ENCODE peak calls at places on chromosomes 12 and 14, in six cellular contexts. P is esophagus squamous epithelium, G is BJ, K is colonic mucosa, H is SK-N-SH, W is foreskin fibroblast. N is an unnamed sample.

GRCh38 chr12:69024907-69025306 is 91.9 kb upstream of the CPM start:
- DNase-seq in P (no peak), G (no peak), K (no peak), H (no peak), W (no peak), N (no peak)

GRCh38 chr14:70000601-70001000 is 121.4 kb downstream of the SMOC1 start:
- DNase-seq in P (no peak), G (no peak), K (no peak), H (no peak), W (no peak), N (no peak)

GRCh38 chr12:128784030-128784770 is 39.6 kb downstream of the SLC15A4 start:
- DNase-seq in P (no peak), G (no peak), K (no peak), H (no peak), W (peak), N (no peak)

GRCh38 chr14:101480747-101481530 is 80.4 kb upstream of the DIO3 start:
- DNase-seq in P (no peak), G (no peak), K (peak), H (no peak), W (no peak), N (no peak)

GRCh38 chr14:70057519-70058136 is 131.1 kb downstream of the SLC8A3 start:
- DNase-seq in P (no peak), G (no peak), K (no peak), H (no peak), W (no peak), N (no peak)

GRCh38 chr12:8697120-8697475 is 693 bp upstream of the RIMKLB start:
- DNase-seq in P (no peak), G (no peak), K (no peak), H (no peak), W (peak), N (no peak)

GRCh38 chr12:6866163-6866919 is 990 bp upstream of the TPI1 start:
- DNase-seq in P (no peak), G (no peak), K (no peak), H (no peak), W (no peak), N (no peak)

GRCh38 chr14:96634896-96635295 is 132.7 kb downstream of the PAPOLA start:
- DNase-seq in P (no peak), G (no peak), K (no peak), H (peak), W (no peak), N (no peak)

GRCh38 chr12:47085815-47086252 is 6.1 kb upstream of the AMIGO2 start:
- DNase-seq in P (no peak), G (no peak), K (no peak), H (no peak), W (no peak), N (no peak)

GRCh38 chr12:131473261-131473660 is 237.6 kb upstream of the SFSWAP start:
- DNase-seq in P (no peak), G (no peak), K (no peak), H (no peak), W (no peak), N (no peak)

GRCh38 chr12:17975763-17976162 is 114.2 kb downstream of the RERGL start:
- DNase-seq in P (no peak), G (no peak), K (no peak), H (no peak), W (no peak), N (no peak)

GRCh38 chr12:107610030-107610859 is 75.4 kb upstream of the PWP1 start:
- DNase-seq in P (no peak), G (no peak), K (no peak), H (peak), W (peak), N (peak)

GRCh38 chr12:27309995-27310315 is 22.7 kb upstream of the BMAL2 start:
- DNase-seq in P (no peak), G (no peak), K (no peak), H (no peak), W (no peak), N (no peak)

GRCh38 chr14:94682736-94683135 is 70.5 kb downstream of the SERPINA3 start:
- DNase-seq in P (no peak), G (no peak), K (no peak), H (no peak), W (no peak), N (no peak)

GRCh38 chr12:15116073-15116472 is 105.1 kb downstream of the RERG start:
- DNase-seq in P (no peak), G (no peak), K (no peak), H (no peak), W (no peak), N (no peak)

GRCh38 chr14:24243336-24243836 is 963 bp upstream of the TINF2 start:
- DNase-seq in P (no peak), G (no peak), K (no peak), H (no peak), W (no peak), N (no peak)

GRCh38 chr14:97851438-97851995 is 1054.3 kb downstream of the VRK1 start:
- DNase-seq in P (no peak), G (no peak), K (no peak), H (no peak), W (no peak), N (no peak)

GRCh38 chr12:132344601-132345000 is 15.2 kb upstream of the GALNT9 start:
- DNase-seq in P (no peak), G (no peak), K (no peak), H (no peak), W (no peak), N (no peak)

GRCh38 chr12:107404981-107405380 is 280.6 kb upstream of the PWP1 start:
- DNase-seq in P (no peak), G (no peak), K (peak), H (peak), W (no peak), N (no peak)

GRCh38 chr12:75747572-75747995 is 236.2 kb upstream of the KRR1 start:
- DNase-seq in P (no peak), G (no peak), K (no peak), H (no peak), W (peak), N (no peak)

GRCh38 chr12:101634724-101635123 is 40.0 kb downstream of the MYBPC1 start:
- DNase-seq in P (no peak), G (no peak), K (no peak), H (no peak), W (no peak), N (no peak)

GRCh38 chr14:22646570-22647254 is 2.6 kb upstream of the OR6J1 start:
- DNase-seq in P (no peak), G (peak), K (no peak), H (no peak), W (peak), N (no peak)

GRCh38 chr14:35285168-35285990 is 6.8 kb upstream of the PSMA6 start:
- DNase-seq in P (no peak), G (no peak), K (no peak), H (no peak), W (peak), N (no peak)

GRCh38 chr12:8156845-8157244 is at the start of gene ZNF705A:
- DNase-seq in P (no peak), G (peak), K (no peak), H (no peak), W (peak), N (peak)

GRCh38 chr12:6146951-6147350 is 22.5 kb upstream of the VWF start:
- DNase-seq in P (no peak), G (no peak), K (no peak), H (no peak), W (no peak), N (no peak)

GRCh38 chr12:3010214-3010930 is 51.2 kb downstream of the TEAD4 start:
- DNase-seq in P (no peak), G (no peak), K (no peak), H (no peak), W (no peak), N (no peak)

GRCh38 chr12:50402270-50403000 is 1.8 kb downstream of the LARP4 start:
- DNase-seq in P (no peak), G (no peak), K (no peak), H (no peak), W (no peak), N (no peak)

GRCh38 chr12:114817491-114818440 is 133.8 kb upstream of the TBX3 start:
- DNase-seq in P (no peak), G (no peak), K (no peak), H (no peak), W (no peak), N (peak)

GRCh38 chr12:75087656-75088055 is 122.0 kb downstream of the KCNC2 start:
- DNase-seq in P (no peak), G (no peak), K (no peak), H (no peak), W (no peak), N (no peak)

GRCh38 chr12:26845984-26846383 is 13.0 kb upstream of the ITPR2 start:
- DNase-seq in P (no peak), G (no peak), K (no peak), H (peak), W (no peak), N (no peak)

GRCh38 chr14:67919259-67919658 is 99.7 kb downstream of the RAD51B start:
- DNase-seq in P (no peak), G (no peak), K (no peak), H (no peak), W (no peak), N (no peak)

GRCh38 chr12:78636253-78636855 is 228.2 kb upstream of the SYT1 start:
- DNase-seq in P (no peak), G (no peak), K (no peak), H (no peak), W (peak), N (no peak)

DNA sequence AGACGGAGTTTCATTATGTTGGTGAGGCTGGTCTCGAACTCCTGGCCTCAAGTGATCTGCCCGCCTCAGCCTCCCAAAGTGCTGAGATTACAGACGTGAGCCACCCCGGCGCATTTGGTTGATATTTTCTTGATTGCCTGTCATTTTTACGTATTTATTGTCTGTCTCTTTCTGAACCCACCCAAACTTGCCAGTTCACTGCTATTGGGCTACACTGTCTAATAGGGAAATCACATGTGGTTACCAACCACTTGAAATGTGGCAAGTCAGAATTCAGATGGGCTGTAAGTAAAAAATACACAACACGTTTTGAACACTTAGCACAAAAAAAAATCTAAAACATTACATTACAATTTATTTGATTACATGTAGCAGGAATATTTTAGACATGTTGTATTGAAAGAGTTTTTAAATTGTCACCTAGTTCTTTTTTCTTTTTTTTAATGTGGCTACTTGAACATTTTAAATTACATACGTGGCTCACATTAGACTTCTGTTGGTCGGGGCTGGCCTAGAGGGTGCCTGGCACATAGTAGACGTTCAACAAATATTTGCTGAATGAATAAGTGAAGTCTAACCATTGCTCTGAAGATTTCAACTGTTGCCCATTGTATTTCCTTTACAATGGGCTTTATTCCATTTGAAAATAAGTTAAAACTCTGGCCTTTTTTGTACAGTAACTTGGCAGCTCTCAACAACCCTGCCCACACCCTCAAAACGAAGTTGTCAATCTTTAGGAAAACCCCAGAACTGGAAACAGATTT is 1.9 kb downstream of the WSB2 start:
- DNase-seq in P (no peak), G (no peak), K (no peak), H (no peak), W (no peak), N (no peak)
- H3K4me3 ChIP-seq in P (peak), G (no peak), K (no peak), H (peak), W (peak), N (peak)

DNA sequence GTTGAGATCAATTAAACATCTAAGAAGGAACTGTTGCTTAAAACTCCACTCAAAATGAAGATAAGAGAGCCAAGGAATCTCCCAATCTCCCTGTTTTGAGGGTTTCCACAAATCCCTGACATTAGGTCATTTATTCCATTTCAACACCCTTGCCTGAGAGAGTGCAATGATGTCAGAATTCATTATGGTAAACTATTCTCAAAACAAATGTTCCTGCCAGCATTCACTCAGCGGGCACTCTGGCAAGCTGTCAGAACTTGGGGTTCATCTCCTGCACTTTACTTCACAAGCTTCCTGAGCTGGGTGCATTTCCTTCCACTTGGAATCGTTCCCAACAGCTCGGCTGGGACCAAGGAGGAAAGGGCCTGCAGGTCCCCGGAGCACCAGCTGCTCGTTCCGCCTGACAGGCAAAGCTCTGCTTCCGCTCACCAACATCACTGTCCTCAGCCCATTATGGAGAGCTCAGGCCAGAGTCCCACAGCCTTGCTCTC is 117.8 kb downstream of the TTC7B start:
- DNase-seq in P (no peak), G (no peak), K (no peak), H (peak), W (peak), N (no peak)
- H3K4me3 ChIP-seq in P (no peak), G (no peak), K (no peak), H (no peak), W (no peak), N (no peak)

GRCh38 chr12:123478762-123479161 is 20.8 kb downstream of the SNRNP35 start:
- DNase-seq in P (no peak), G (no peak), K (no peak), H (no peak), W (peak), N (no peak)

GRCh38 chr12:123478069-123478468 is 20.1 kb downstream of the SNRNP35 start:
- DNase-seq in P (no peak), G (no peak), K (no peak), H (no peak), W (no peak), N (no peak)

GRCh38 chr12:123483602-123484273 is 25.8 kb downstream of the SNRNP35 start:
- DNase-seq in P (no peak), G (no peak), K (no peak), H (no peak), W (no peak), N (no peak)

GRCh38 chr12:123475256-123475703 is 17.3 kb downstream of the SNRNP35 start:
- DNase-seq in P (no peak), G (no peak), K (no peak), H (no peak), W (no peak), N (no peak)

DNA sequence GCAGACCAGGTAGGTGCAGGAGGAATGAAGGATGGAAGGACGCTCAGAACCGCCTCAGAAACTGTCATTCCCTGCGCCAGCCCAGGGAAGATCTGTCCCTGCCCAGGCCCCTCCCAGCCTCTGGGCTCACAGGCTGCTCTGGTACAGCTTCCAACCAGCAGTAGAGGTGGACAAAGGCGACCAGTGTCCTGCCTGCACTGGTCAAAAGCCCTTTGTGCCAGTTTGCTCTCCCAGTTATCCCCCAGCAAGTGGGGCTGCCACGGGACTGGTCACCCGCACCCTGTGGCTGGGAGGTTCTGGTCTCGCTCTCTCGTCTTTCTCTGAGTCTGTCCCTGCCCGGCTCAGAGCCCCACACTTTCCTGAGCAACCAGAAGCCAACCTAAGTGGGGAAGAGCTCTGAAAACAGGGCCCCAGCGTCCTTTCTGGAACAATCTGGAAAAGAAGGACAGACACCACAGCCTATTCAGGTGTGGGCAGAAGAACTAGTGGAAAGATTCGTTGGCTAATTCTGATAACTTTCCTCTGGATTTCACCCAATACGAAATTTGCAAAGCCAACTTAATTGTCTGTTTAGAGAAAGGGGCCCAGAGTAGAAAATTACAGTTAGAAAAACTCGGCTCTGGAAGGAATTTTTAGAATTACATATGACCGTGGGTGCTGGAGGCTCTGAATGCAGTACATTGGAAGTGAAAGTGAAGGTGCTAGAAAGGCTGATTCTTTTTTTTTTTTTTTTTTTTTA is 21.7 kb downstream of the SNRNP35 start:
- DNase-seq in P (no peak), G (no peak), K (no peak), H (no peak), W (no peak), N (no peak)
- H3K4me3 ChIP-seq in P (no peak), G (no peak), K (no peak), H (no peak), W (no peak), N (no peak)

GRCh38 chr14:73739174-73739898 is 25.2 kb upstream of the PNMA1 start:
- DNase-seq in P (no peak), G (no peak), K (peak), H (no peak), W (no peak), N (no peak)

GRCh38 chr14:73739899-73740685 is 25.9 kb upstream of the PNMA1 start:
- DNase-seq in P (no peak), G (no peak), K (peak), H (no peak), W (no peak), N (no peak)

GRCh38 chr14:73741876-73742519 is 27.8 kb upstream of the PNMA1 start:
- DNase-seq in P (no peak), G (no peak), K (peak), H (peak), W (no peak), N (no peak)

GRCh38 chr14:73741386-73741875 is 27.2 kb upstream of the PNMA1 start:
- DNase-seq in P (no peak), G (no peak), K (peak), H (peak), W (peak), N (no peak)

GRCh38 chr14:73740921-73741326 is 26.7 kb upstream of the PNMA1 start:
- DNase-seq in P (no peak), G (no peak), K (peak), H (peak), W (peak), N (no peak)
- H3K4me3 ChIP-seq in P (peak), G (no peak), K (peak), H (no peak), W (peak), N (no peak)

GRCh38 chr12:51846209-51846779 is 2.2 kb downstream of the FIGNL2 start:
- DNase-seq in P (no peak), G (no peak), K (no peak), H (no peak), W (no peak), N (no peak)
- H3K4me3 ChIP-seq in P (no peak), G (no peak), K (no peak), H (no peak), W (no peak), N (peak)

DNA sequence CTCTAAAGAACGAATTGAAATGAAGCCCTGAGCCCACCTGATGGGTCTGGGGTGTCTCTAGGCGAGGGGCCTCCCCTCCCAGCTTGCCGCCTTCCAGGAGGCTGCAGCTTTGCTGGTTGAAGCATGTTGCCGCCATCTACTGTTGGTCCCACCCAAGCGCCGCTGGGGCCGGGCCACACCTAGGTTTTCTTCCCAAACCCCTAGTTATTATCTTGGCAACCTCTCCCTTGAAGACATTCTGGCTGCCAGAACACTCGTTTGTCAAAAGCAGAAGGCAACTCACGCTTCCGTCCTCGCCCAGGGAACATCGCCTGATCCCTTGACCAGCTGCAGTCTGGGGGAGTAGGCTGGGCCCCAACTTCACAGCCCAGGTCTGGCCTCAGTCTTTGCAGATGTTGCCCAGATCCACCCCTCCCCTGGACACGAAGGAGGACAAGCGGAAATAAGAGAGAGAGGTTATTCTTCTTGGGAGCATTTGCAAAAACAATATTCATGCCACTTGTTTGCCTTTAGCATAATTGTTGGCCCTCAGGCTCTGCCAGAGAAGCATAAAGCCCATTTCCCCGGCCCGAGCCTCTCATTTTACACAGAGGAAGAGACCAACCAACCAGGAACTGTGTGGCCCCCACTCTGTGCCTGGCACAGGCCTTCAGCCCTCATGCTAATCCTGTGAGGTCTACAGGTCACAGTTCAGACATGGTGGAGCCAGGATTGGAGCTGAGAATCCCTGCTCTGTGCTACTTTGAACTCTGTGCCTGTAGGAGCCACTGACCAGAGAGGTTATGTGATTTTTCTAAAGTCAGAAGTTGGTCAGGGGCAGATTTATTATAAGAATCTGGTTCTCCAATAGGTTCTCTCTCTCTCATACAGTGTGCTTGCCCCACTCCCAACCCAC is 6.7 kb downstream of the EMP1 start:
- DNase-seq in P (no peak), G (no peak), K (no peak), H (peak), W (no peak), N (no peak)
- H3K4me3 ChIP-seq in P (peak), G (no peak), K (no peak), H (no peak), W (no peak), N (peak)